ENCODE peak calls at places on chromosomes 5 and 9, in ten cellular contexts. N is H1, I is HCT116, O is tibial nerve, A is heart left ventricle, Q is adrenal gland, E is uterus, J is GM12878, X is breast epithelium, C is IMR-90. P is an unnamed sample.

GRCh38 chr9:137025120-137025966 is 2.7 kb downstream of the ABCA2 start:
- DNase-seq in N (no peak), I (no peak), O (peak; percentile 69), A (no peak), Q (peak; percentile 38), E (no peak), J (no peak), X (peak; percentile 79), C (no peak), P (peak; percentile 91)

GRCh38 chr9:126379661-126380365 is 53.2 kb downstream of the MVB12B start:
- DNase-seq in N (no peak), I (no peak), O (no peak), A (no peak), Q (no peak), E (no peak), J (no peak), X (peak; percentile 6), C (peak; percentile 47), P (no peak)

GRCh38 chr5:147464211-147464610 is 45.7 kb downstream of the DPYSL3 start:
- DNase-seq in N (no peak), I (peak; percentile 19), O (no peak), A (no peak), Q (peak; percentile 17), E (no peak), J (no peak), X (no peak), C (peak; percentile 45), P (no peak)

GRCh38 chr5:61198606-61199005 is 36.3 kb upstream of the SMIM15 start:
- DNase-seq in N (no peak), I (no peak), O (no peak), A (no peak), Q (no peak), E (no peak), J (no peak), X (no peak), C (no peak), P (no peak)

GRCh38 chr9:35357116-35357515 is 132.8 kb upstream of the RUSC2 start:
- DNase-seq in N (no peak), I (no peak), O (no peak), A (no peak), Q (no peak), E (no peak), J (no peak), X (no peak), C (peak; percentile 40), P (no peak)

GRCh38 chr5:18744990-18745590 is 1110.8 kb downstream of the TAF11L14 start:
- DNase-seq in N (no peak), I (no peak), O (no peak), A (no peak), Q (no peak), E (no peak), J (no peak), X (no peak), C (no peak), P (no peak)

GRCh38 chr5:65198777-65199120 is 283.0 kb downstream of the ADAMTS6 start:
- DNase-seq in N (no peak), I (no peak), O (no peak), A (no peak), Q (no peak), E (no peak), J (no peak), X (no peak), C (peak; percentile 99), P (no peak)

GRCh38 chr9:121326924-121327613 is 43.0 kb downstream of the STOM start:
- DNase-seq in N (no peak), I (no peak), O (no peak), A (peak; percentile 25), Q (no peak), E (no peak), J (no peak), X (no peak), C (no peak), P (no peak)

GRCh38 chr9:7542648-7543165 is 256.9 kb downstream of the DMAC1 start:
- DNase-seq in N (no peak), I (no peak), O (no peak), A (no peak), Q (no peak), E (no peak), J (no peak), X (no peak), C (no peak), P (no peak)

DNA sequence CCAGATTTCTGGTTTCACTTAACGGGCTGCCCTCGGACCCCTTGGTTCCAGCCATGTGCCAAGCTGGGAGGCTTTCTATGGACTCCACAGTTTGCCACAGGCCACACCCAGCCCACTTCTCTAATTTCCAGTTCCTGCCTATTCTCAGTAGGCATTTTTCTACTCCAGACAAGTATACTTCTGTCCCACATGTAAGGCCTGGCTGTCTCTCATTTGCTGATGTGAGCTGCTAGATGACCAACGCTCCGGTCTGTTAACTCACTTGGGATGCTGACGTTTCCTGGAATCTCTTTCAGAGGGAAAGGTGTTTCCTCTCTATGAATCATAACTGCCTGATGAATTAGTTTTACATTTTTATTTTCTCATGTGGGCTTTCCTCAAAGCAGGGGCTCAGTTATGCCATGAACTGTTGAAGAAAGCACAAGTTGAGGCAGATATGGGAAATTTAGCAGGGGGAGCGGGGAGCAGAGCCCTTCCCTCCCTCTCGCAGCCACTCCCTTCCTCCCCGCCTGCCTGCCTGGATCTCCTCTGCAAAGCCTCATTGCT is 36.3 kb downstream of the ERGIC1 start:
- DNase-seq in N (no peak), I (no peak), O (no peak), A (peak; percentile 76), Q (peak; percentile 78), E (peak; percentile 81), J (no peak), X (peak; percentile 39), C (peak; percentile 97), P (no peak)
- H3K4me1 ChIP-seq in N (peaks cover 15% of the 10 kb centered on the region), I (peaks cover 42% of the 10 kb centered on the region), O (peaks cover 87% of the 10 kb centered on the region), A (peaks cover 97% of the 10 kb centered on the region), Q (peaks cover 78% of the 10 kb centered on the region), E (peaks cover 39% of the 10 kb centered on the region), J (peaks cover 3% of the 10 kb centered on the region), X (peaks cover 3% of the 10 kb centered on the region), C (peaks cover 50% of the 10 kb centered on the region), P (peaks cover 94% of the 10 kb centered on the region)

GRCh38 chr9:124260769-124261603 is 3.2 kb downstream of the NEK6 start:
- DNase-seq in N (no peak), I (no peak), O (no peak), A (no peak), Q (peak; percentile 40), E (no peak), J (no peak), X (no peak), C (peak; percentile 69), P (peak; percentile 40)
- TF ChIP-seq POLR2A in N (no peak), I (no peak), O (no peak), A (no peak), Q (no peak), E (no peak), J (no peak), X (no peak), C (no peak), P (no peak)

GRCh38 chr5:34957299-34957698 is 27.9 kb downstream of the DNAJC21 start:
- DNase-seq in N (no peak), I (no peak), O (no peak), A (no peak), Q (no peak), E (no peak), J (no peak), X (no peak), C (peak; percentile 31), P (no peak)
- H3K4me1 ChIP-seq in N (no peaks in the 10 kb centered on the region), I (peaks cover 6% of the 10 kb centered on the region), O (no peaks in the 10 kb centered on the region), A (no peaks in the 10 kb centered on the region), Q (no peaks in the 10 kb centered on the region), E (no peaks in the 10 kb centered on the region), J (peaks cover 11% of the 10 kb centered on the region), X (no peaks in the 10 kb centered on the region), C (peaks cover 5% of the 10 kb centered on the region), P (no peaks in the 10 kb centered on the region)

GRCh38 chr9:129384138-129384886 is 206.3 kb upstream of the IER5L start:
- DNase-seq in N (no peak), I (no peak), O (no peak), A (no peak), Q (no peak), E (no peak), J (no peak), X (no peak), C (no peak), P (no peak)

GRCh38 chr9:129384887-129385614 is 207.0 kb upstream of the IER5L start:
- DNase-seq in N (no peak), I (no peak), O (no peak), A (no peak), Q (no peak), E (no peak), J (no peak), X (no peak), C (no peak), P (no peak)

GRCh38 chr9:129382281-129383004 is 204.4 kb upstream of the IER5L start:
- DNase-seq in N (no peak), I (no peak), O (no peak), A (no peak), Q (no peak), E (no peak), J (no peak), X (no peak), C (no peak), P (no peak)

GRCh38 chr9:129383005-129383414 is 204.9 kb upstream of the IER5L start:
- DNase-seq in N (no peak), I (peak; percentile 39), O (no peak), A (peak; percentile 62), Q (peak; percentile 81), E (no peak), J (no peak), X (peak; percentile 87), C (no peak), P (peak; percentile 92)

GRCh38 chr9:129383415-129384088 is 205.5 kb upstream of the IER5L start:
- DNase-seq in N (no peak), I (no peak), O (peak; percentile 74), A (peak; percentile 86), Q (peak; percentile 86), E (peak; percentile 80), J (peak; percentile 38), X (peak; percentile 78), C (peak; percentile 56), P (peak; percentile 84)
- TF ChIP-seq POLR2A in N (no peak), I (no peak), O (peak; percentile 47), A (peak; percentile 41), Q (peak; percentile 54), E (no peak), J (peak; percentile 62), X (peak; percentile 6), C (no peak), P (no peak)

GRCh38 chr5:81772488-81772887 is 21.6 kb upstream of the SSBP2 start:
- DNase-seq in N (no peak), I (no peak), O (no peak), A (no peak), Q (no peak), E (no peak), J (no peak), X (no peak), C (no peak), P (no peak)
- H3K4me1 ChIP-seq in N (no peaks in the 10 kb centered on the region), I (peaks cover 10% of the 10 kb centered on the region), O (peaks cover 29% of the 10 kb centered on the region), A (peaks cover 17% of the 10 kb centered on the region), Q (no peaks in the 10 kb centered on the region), E (no peaks in the 10 kb centered on the region), J (no peaks in the 10 kb centered on the region), X (no peaks in the 10 kb centered on the region), C (peaks cover 5% of the 10 kb centered on the region), P (no peaks in the 10 kb centered on the region)

GRCh38 chr9:94165592-94166236 is 81.5 kb downstream of the PTPDC1 start:
- DNase-seq in N (peak; percentile 92), I (peak; percentile 97), O (peak; percentile 95), A (peak; percentile 99), Q (peak; percentile 99), E (peak; percentile 98), J (peak; percentile 94), X (peak; percentile 98), C (peak; percentile 99), P (peak; percentile 97)
- TF ChIP-seq POLR2A in N (no peak), I (no peak), O (no peak), A (no peak), Q (no peak), E (no peak), J (no peak), X (no peak), C (no peak), P (no peak)